ENCODE peak calls at places on chromosomes 3 and 15, in six cellular contexts. J is GM23338, Y is GM23248, N is PC-3, L is MM.1S, B is SK-N-SH. T is an unnamed sample. For H3F3A and H3K9me2, the result is how much of the 10 kb centered on the place peaks cover.

GRCh38 chr3:151940481-151940880 is 67.0 kb downstream of the SUCNR1 start:
- DNase-seq in J (no peak), Y (no peak), N (no peak), L (no peak), B (no peak), T (no peak)

GRCh38 chr15:35439291-35439690 is 106.7 kb downstream of the DPH6 start:
- DNase-seq in J (no peak), Y (peak), N (peak), L (no peak), B (no peak), T (no peak)

GRCh38 chr3:50249459-50249858 is 13.5 kb downstream of the GNAI2 start:
- DNase-seq in J (no peak), Y (no peak), N (no peak), L (no peak), B (no peak), T (no peak)

GRCh38 chr15:72339777-72340177 is 19.8 kb upstream of the CELF6 start:
- DNase-seq in J (no peak), Y (peak), N (peak), L (no peak), B (peak), T (peak)

GRCh38 chr15:43492266-43492665 is 690 bp downstream of the TP53BP1 start:
- DNase-seq in J (peak), Y (no peak), N (no peak), L (no peak), B (no peak), T (no peak)

GRCh38 chr15:96889734-96890480 is 559.4 kb downstream of the NR2F2 start:
- DNase-seq in J (no peak), Y (peak), N (no peak), L (peak), B (no peak), T (no peak)

GRCh38 chr3:194801378-194802124 is 115.9 kb downstream of the FAM43A start:
- DNase-seq in J (no peak), Y (no peak), N (no peak), L (no peak), B (no peak), T (no peak)

GRCh38 chr3:81242871-81243270 is 518.6 kb downstream of the GBE1 start:
- DNase-seq in J (no peak), Y (peak), N (peak), L (peak), B (peak), T (no peak)

GRCh38 chr3:38114875-38115644 is 21.9 kb downstream of the ACAA1 start:
- DNase-seq in J (no peak), Y (no peak), N (no peak), L (no peak), B (no peak), T (no peak)

GRCh38 chr3:38114052-38114874 is 22.7 kb downstream of the ACAA1 start:
- DNase-seq in J (no peak), Y (no peak), N (no peak), L (no peak), B (no peak), T (no peak)

GRCh38 chr3:38117163-38117716 is 19.7 kb downstream of the ACAA1 start:
- DNase-seq in J (no peak), Y (peak), N (peak), L (no peak), B (no peak), T (no peak)

GRCh38 chr3:38116471-38117162 is 20.3 kb downstream of the ACAA1 start:
- DNase-seq in J (no peak), Y (peak), N (peak), L (no peak), B (no peak), T (no peak)

DNA sequence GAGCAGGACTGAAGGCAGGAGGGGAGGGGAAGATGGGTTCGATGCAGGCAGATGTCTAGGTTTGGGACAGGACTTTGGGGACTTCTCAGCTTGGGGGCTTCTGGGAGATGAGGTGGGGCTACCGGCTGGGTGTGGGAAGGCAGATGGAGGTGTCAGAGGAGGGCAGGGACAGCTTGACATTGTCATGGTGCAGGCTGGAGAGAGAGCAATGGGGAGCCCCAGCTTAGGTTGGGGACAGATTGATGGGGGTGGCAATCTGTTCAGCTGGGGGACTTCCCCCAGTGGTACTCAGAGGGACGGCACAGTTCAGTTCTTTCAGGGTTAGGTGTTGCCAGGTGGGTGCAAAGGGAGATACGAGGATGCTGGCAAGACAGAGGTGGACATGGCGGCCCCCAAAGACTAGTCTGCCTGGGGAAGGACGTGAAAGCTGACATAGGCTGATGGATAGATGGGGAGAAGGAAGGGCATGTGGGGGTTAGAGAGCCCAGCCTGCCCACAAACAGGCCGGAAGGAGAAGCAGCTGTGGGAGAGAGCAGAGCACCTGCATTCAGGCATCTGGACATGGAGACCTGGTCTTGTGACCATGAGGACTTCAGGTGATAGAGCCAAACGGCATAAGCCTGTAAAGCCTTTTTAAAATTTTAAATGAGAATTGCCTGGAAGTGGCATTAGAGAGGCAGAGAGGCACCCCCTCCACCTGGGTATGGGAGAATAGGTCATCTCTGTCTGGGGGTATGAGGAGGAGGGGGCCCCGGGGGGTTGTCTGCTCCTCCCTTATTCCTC is 21.1 kb downstream of the ACAA1 start:
- DNase-seq in J (no peak), Y (no peak), N (no peak), L (no peak), B (no peak), T (no peak)
- H3K4me3 ChIP-seq in J (no peak), Y (no peak), N (no peak), L (no peak), B (no peak), T (no peak)

GRCh38 chr3:196063049-196063448 is 18.8 kb downstream of the TFRC start:
- DNase-seq in J (no peak), Y (peak), N (no peak), L (no peak), B (no peak), T (no peak)
- H3F3A ChIP-seq in J (under half), Y (under half), N (under half), L (under half), B (under half), T (half or more)

DNA sequence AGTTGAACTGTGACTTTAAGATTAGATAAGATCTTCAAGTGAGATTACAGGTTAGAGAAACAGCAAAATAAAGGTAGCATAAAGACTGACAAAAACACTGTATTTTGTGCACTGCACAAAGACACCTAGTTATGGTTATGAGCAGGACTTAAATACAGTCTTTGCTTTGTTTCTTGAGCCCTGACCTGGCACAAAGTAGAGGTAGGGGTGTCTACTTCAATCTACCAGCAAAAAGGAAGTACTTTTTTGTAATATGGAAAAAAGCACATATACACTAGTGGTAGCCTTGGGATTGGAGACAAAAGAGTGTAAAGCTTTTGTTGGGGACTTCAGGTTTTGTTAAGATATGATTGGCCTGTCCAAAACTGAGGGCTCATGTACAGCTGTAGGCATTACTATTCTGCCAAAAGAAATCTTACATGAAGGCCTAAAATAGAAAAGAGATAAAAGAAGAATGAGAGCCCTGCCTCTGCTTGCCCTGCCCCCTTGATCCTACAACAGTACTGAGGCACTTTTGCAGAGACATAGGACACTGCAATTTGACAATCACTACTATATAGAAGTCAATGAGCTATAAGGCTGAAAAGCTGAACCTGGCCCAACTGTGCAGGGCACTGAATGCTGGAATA is 194.3 kb downstream of the CBLB start:
- DNase-seq in J (no peak), Y (no peak), N (no peak), L (no peak), B (no peak), T (no peak)
- H3K9me2 ChIP-seq in J (under half), Y (under half), N (under half), L (under half), B (under half), T (under half)

GRCh38 chr3:33889394-33890039 is 91.1 kb downstream of the PDCD6IP start:
- DNase-seq in J (no peak), Y (no peak), N (no peak), L (no peak), B (no peak), T (no peak)
- H3K4me3 ChIP-seq in J (no peak), Y (no peak), N (no peak), L (no peak), B (no peak), T (no peak)

GRCh38 chr3:187020376-187020775 is 90.0 kb downstream of the ST6GAL1 start:
- DNase-seq in J (no peak), Y (no peak), N (no peak), L (no peak), B (no peak), T (no peak)

GRCh38 chr3:187016639-187017345 is 86.5 kb downstream of the ST6GAL1 start:
- DNase-seq in J (no peak), Y (peak), N (peak), L (no peak), B (no peak), T (peak)

GRCh38 chr3:187019542-187020072 is 89.3 kb downstream of the ST6GAL1 start:
- DNase-seq in J (peak), Y (no peak), N (no peak), L (no peak), B (peak), T (no peak)

GRCh38 chr3:187015903-187016638 is 85.7 kb downstream of the ST6GAL1 start:
- DNase-seq in J (no peak), Y (no peak), N (no peak), L (no peak), B (no peak), T (no peak)

GRCh38 chr3:187017511-187018230 is 87.3 kb downstream of the ST6GAL1 start:
- DNase-seq in J (no peak), Y (no peak), N (no peak), L (no peak), B (no peak), T (no peak)
- H3F3A ChIP-seq in J (under half), Y (under half), N (under half), L (under half), B (under half), T (under half)

DNA sequence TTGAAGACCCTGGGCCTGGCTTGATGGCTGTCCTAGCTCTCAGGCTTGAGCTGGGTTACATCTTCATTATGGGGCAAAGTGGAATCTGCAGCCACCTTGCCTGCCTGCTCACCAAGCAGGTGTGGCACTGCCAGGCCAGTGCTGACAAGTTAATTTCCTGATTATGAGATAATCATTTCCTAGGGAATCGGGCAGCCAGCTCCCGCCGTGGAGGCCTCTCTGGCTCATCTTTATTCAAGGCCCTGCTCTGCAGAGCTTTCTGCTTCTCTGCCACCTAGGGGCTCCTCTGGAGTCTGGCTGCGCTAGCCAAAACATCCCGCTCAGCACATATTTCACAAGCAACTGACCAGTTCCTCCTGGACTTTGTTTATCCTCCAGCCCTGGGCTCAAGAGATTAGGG is 9.9 kb downstream of the LOXL1 start:
- DNase-seq in J (peak), Y (no peak), N (no peak), L (no peak), B (peak), T (peak)
- H3K9me2 ChIP-seq in J (under half), Y (under half), N (under half), L (under half), B (under half), T (under half)